ENCODE peak calls at places on chromosomes 11 and 22, in six cellular contexts. T is MM.1S, F is Peyer's patch, C is cardiac muscle cell, M is SJSA1, P is heart left ventricle. U is an unnamed sample. For H3K27me3, the result is how much of the 10 kb centered on the place peaks cover.

GRCh38 chr11:112352907-112353306 is 92.2 kb upstream of the PLET1 start:
- DNase-seq in C (no peak), P (no peak), T (no peak), F (no peak), M (no peak), U (no peak)

GRCh38 chr22:23675502-23676415 is 15.1 kb upstream of the RGL4 start:
- DNase-seq in P (no peak), F (peak), M (no peak), T (no peak), C (no peak), U (peak)

GRCh38 chr22:44531487-44531886 is 33.5 kb upstream of the RTL6 start:
- DNase-seq in M (no peak), C (no peak), T (no peak), P (no peak), F (no peak), U (no peak)

GRCh38 chr11:113163291-113164030 is 150.9 kb upstream of the TTC12 start:
- DNase-seq in T (no peak), M (no peak), F (no peak), C (no peak), P (no peak), U (peak)

GRCh38 chr11:78419327-78419726 is 1.7 kb upstream of the GAB2 start:
- DNase-seq in F (peak), M (no peak), C (no peak), T (no peak), P (peak), U (no peak)

GRCh38 chr22:33116846-33117547 is 58.8 kb upstream of the SYN3 start:
- DNase-seq in F (no peak), T (no peak), C (no peak), M (no peak), P (no peak), U (no peak)

GRCh38 chr22:28538922-28539321 is 140.7 kb downstream of the TTC28 start:
- DNase-seq in P (no peak), C (no peak), M (no peak), F (no peak), T (no peak), U (no peak)

GRCh38 chr11:34899633-34900016 is 16.6 kb downstream of the APIP start:
- DNase-seq in F (no peak), P (no peak), T (no peak), M (no peak), C (no peak), U (no peak)

GRCh38 chr11:116563028-116563712 is 209.6 kb downstream of the BUD13 start:
- DNase-seq in C (peak), F (peak), M (no peak), P (no peak), T (no peak), U (no peak)

GRCh38 chr22:38202437-38203089 is 769 bp downstream of the MAFF start:
- DNase-seq in F (peak), P (peak), C (peak), T (peak), M (peak), U (peak)

GRCh38 chr11:11968511-11969280 is 39.7 kb downstream of the DKK3 start:
- DNase-seq in T (no peak), M (no peak), F (no peak), P (no peak), C (no peak), U (no peak)

GRCh38 chr11:9529333-9529648 is 44.2 kb upstream of the WEE1 start:
- DNase-seq in P (peak), T (no peak), C (peak), F (no peak), M (no peak), U (peak)

GRCh38 chr22:37982151-37982838 is 2.1 kb downstream of the SOX10 start:
- DNase-seq in T (no peak), M (no peak), P (no peak), C (no peak), F (no peak), U (no peak)

GRCh38 chr11:110891411-110891810 is 179.2 kb upstream of the ARHGAP20 start:
- DNase-seq in F (no peak), M (no peak), T (no peak), C (no peak), P (no peak), U (no peak)

GRCh38 chr11:86617502-86617901 is 54.9 kb downstream of the ME3 start:
- DNase-seq in M (no peak), F (no peak), P (no peak), T (no peak), C (no peak), U (no peak)

GRCh38 chr11:66281001-66281400 is 3.0 kb downstream of the CNIH2 start:
- DNase-seq in C (no peak), F (no peak), P (no peak), M (no peak), T (no peak), U (no peak)

GRCh38 chr22:29463487-29464088 is 16.4 kb upstream of the NEFH start:
- DNase-seq in C (no peak), F (no peak), T (no peak), P (no peak), M (no peak), U (no peak)

GRCh38 chr22:25488244-25489020 is 76.0 kb upstream of the GRK3 start:
- DNase-seq in P (peak), M (peak), T (no peak), C (peak), F (peak), U (peak)

GRCh38 chr22:37746366-37747089 is 49.7 kb downstream of the TRIOBP start:
- DNase-seq in C (peak), M (no peak), F (no peak), T (no peak), P (peak), U (no peak)

GRCh38 chr11:31651208-31651607 is 141.6 kb downstream of the ELP4 start:
- DNase-seq in F (no peak), M (no peak), C (no peak), T (no peak), P (no peak), U (no peak)

GRCh38 chr11:74276581-74276980 is 34.9 kb downstream of the P4HA3 start:
- DNase-seq in T (no peak), F (no peak), M (no peak), P (no peak), C (no peak), U (no peak)

GRCh38 chr11:1219446-1219835 is 3.4 kb upstream of the MUC5B start:
- DNase-seq in F (no peak), T (no peak), M (no peak), P (no peak), C (no peak), U (no peak)

GRCh38 chr22:31343235-31344191 is 2.6 kb downstream of the PATZ1 start:
- DNase-seq in C (peak), M (no peak), P (peak), F (peak), T (no peak), U (peak)

GRCh38 chr22:26656896-26657851 is at the start of gene MIAT:
- DNase-seq in P (no peak), C (no peak), T (peak), F (peak), M (no peak), U (no peak)

GRCh38 chr11:42528471-42528870 is 783.3 kb upstream of the API5 start:
- DNase-seq in F (no peak), T (no peak), C (no peak), M (no peak), P (no peak), U (no peak)

GRCh38 chr11:124799384-124800225 is 601 bp downstream of the MSANTD2 start:
- DNase-seq in C (peak), P (peak), M (no peak), F (peak), T (peak), U (peak)

GRCh38 chr22:19429950-19430889 is 1.3 kb downstream of the HIRA start:
- DNase-seq in M (no peak), T (peak), P (no peak), C (peak), F (no peak), U (peak)

GRCh38 chr11:40360206-40360798 is 1099.2 kb downstream of the LRRC4C start:
- DNase-seq in P (no peak), F (no peak), C (no peak), M (no peak), T (no peak), U (no peak)

GRCh38 chr22:43378011-43378704 is 33.7 kb upstream of the MPPED1 start:
- DNase-seq in T (peak), M (no peak), P (no peak), F (peak), C (peak), U (peak)

GRCh38 chr11:63837719-63838118 is 1.2 kb upstream of the MARK2 start:
- DNase-seq in M (no peak), F (no peak), P (no peak), T (no peak), C (no peak), U (no peak)

GRCh38 chr22:26674211-26675190 is 17.1 kb downstream of the MIAT start:
- DNase-seq in C (no peak), F (peak), P (no peak), T (no peak), M (no peak), U (no peak)

GRCh38 chr11:61695917-61696316 is 15.7 kb downstream of the DAGLA start:
- DNase-seq in T (no peak), F (peak), M (peak), P (peak), C (no peak), U (no peak)

GRCh38 chr11:44190883-44191230 is 95.4 kb downstream of the EXT2 start:
- DNase-seq in C (no peak), T (no peak), M (no peak), F (no peak), P (no peak), U (no peak)

GRCh38 chr22:21054714-21055563 is 9.2 kb downstream of the LRRC74B start:
- DNase-seq in P (no peak), M (no peak), F (no peak), T (no peak), C (no peak), U (no peak)

GRCh38 chr11:80165763-80166162 is 724.9 kb upstream of the TENM4 start:
- DNase-seq in F (no peak), M (no peak), P (no peak), C (no peak), T (no peak), U (no peak)

GRCh38 chr11:44624761-44625221 is 59.3 kb downstream of the CD82 start:
- DNase-seq in F (no peak), C (no peak), M (peak), P (peak), T (no peak), U (peak)

GRCh38 chr11:12377106-12377823 is at the start of gene PARVA:
- DNase-seq in T (no peak), F (peak), P (peak), M (peak), C (peak), U (peak)

GRCh38 chr22:40965936-40966557 is 14.9 kb downstream of the RBX1 start:
- DNase-seq in F (peak), P (no peak), M (no peak), C (no peak), T (peak), U (no peak)
- H3K27ac ChIP-seq in F (no peak), P (peak), M (no peak), C (no peak), T (peak), U (no peak)

GRCh38 chr11:57644748-57645715 is 4.7 kb downstream of the YPEL4 start:
- DNase-seq in M (peak), F (peak), C (peak), T (peak), P (peak), U (peak)
- H3K27me3 ChIP-seq in M (under half), F (under half), C (under half), T (under half), P (under half), U (under half)

GRCh38 chr11:122714484-122714883 is 59.0 kb downstream of the UBASH3B start:
- DNase-seq in M (no peak), F (no peak), C (no peak), P (no peak), T (no peak), U (no peak)

GRCh38 chr11:122715883-122716282 is 60.4 kb downstream of the UBASH3B start:
- DNase-seq in F (no peak), M (no peak), P (no peak), C (no peak), T (no peak), U (no peak)

GRCh38 chr11:122714021-122714420 is 58.5 kb downstream of the UBASH3B start:
- DNase-seq in P (no peak), F (no peak), T (peak), C (no peak), M (no peak), U (no peak)

GRCh38 chr11:122720482-122720881 is 65.0 kb downstream of the UBASH3B start:
- DNase-seq in P (no peak), F (no peak), C (no peak), M (no peak), T (no peak), U (no peak)

DNA sequence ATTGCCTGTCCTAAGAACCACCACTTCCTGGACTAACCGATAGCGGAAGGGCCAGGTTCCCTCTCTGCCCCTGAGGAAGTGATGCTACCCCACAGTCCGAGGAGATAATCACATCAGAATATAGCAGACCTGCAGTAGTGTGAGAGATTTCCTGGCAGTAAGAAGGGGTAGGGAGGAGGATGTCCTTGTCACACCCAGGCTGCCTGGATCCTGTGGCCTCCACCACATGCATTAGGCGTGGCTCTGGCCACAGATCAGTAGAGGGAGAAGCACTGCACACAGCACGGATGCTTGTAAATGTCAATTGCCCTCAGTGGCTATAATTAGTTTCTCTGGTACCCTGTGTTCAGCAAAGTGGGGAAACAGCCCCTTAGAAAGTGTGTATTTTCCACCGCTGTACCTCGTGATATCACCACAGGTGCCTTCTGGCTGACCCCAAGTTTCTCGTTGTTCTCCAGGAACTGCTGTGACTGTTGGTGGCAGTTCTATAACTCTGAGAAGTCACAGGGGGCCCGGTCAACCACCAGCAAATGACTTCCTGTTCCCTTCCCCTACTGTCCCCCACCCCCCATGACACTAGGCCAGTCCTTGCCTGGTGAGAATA is 61.8 kb downstream of the UBASH3B start:
- DNase-seq in M (no peak), T (no peak), P (no peak), C (no peak), F (peak), U (no peak)
- H3K4me3 ChIP-seq in M (no peak), T (no peak), P (no peak), C (no peak), F (no peak), U (no peak)

DNA sequence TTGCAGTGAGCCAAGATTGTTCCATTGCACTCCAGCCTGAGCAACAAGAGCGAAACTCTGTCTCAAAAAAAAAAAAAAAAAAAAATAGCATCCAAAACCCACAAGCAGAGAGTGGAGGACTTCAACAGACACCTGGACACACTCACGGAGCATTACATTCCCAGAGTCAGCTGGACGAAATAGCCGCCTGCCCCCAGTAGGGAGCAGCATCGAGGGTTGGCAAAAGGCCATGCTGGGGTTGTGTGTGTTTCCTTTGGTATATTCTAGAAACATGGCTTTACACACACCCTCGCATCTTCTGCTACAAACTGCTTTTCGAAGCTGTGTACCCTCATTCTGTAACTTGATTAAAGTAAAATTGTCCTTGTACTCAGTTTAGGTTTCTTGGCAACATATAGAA is 5.3 kb downstream of the ADA2 start:
- DNase-seq in M (no peak), P (peak), C (peak), F (peak), T (peak), U (peak)
- H3K27ac ChIP-seq in M (no peak), P (no peak), C (no peak), F (no peak), T (no peak), U (no peak)

U was measured in SJCRH30.